ENCODE peak calls at places on chromosomes 6 and 20, in ten cellular contexts. F is heart left ventricle, D is nephron progenitor cell, Y is choroid plexus epithelial cell, X is brain microvascular endothelial cell, S is WTC11, G is mucosa of descending colon, M is chondrocyte, P is HCT116, Z is upper lobe of right lung. K is an unnamed sample.

GRCh38 chr6:104855507-104855906 is 4.2 kb downstream of the HACE1 start:
- DNase-seq in F (no peak), X (no peak), D (no peak), Z (no peak), G (no peak), M (no peak), S (no peak), Y (peak; percentile 31), P (no peak), K (no peak)

GRCh38 chr20:10239954-10240353 is 21.3 kb downstream of the SNAP25 start:
- DNase-seq in X (no peak), M (no peak), S (no peak), F (no peak), Y (peak; percentile 77), D (no peak), P (no peak), G (no peak), Z (peak; percentile 75), K (no peak)

GRCh38 chr6:23826587-23826986 is 299.4 kb upstream of the NRSN1 start:
- DNase-seq in P (no peak), S (no peak), G (no peak), X (no peak), Z (no peak), F (no peak), D (no peak), M (no peak), Y (peak; percentile 21), K (no peak)

GRCh38 chr6:17624396-17624795 is 24.3 kb downstream of the FAM8A1 start:
- DNase-seq in F (no peak), Z (no peak), P (no peak), Y (no peak), X (no peak), G (no peak), S (no peak), D (no peak), M (no peak), K (no peak)

GRCh38 chr20:35339007-35339406 is 46.8 kb upstream of the FAM83C start:
- DNase-seq in Z (no peak), D (no peak), M (no peak), X (peak; percentile 74), G (no peak), Y (peak; percentile 91), P (no peak), F (no peak), S (no peak), K (no peak)

GRCh38 chr20:46013826-46014516 is 5.3 kb downstream of the MMP9 start:
- DNase-seq in F (no peak), S (peak; percentile 91), Z (peak; percentile 82), D (peak; percentile 72), Y (peak; percentile 50), M (no peak), P (peak; percentile 56), G (peak; percentile 71), X (no peak), K (peak; percentile 83)

GRCh38 chr6:166904101-166904746 is 52.1 kb downstream of the RNASET2 start:
- DNase-seq in X (peak; percentile 32), F (no peak), Z (no peak), Y (peak; percentile 41), S (no peak), G (no peak), D (peak; percentile 30), M (no peak), P (no peak), K (no peak)

GRCh38 chr6:167932468-167933276 is 64.8 kb upstream of the KIF25 start:
- DNase-seq in Z (no peak), G (no peak), S (no peak), F (no peak), M (no peak), Y (peak; percentile 89), X (peak; percentile 16), P (no peak), D (no peak), K (no peak)

GRCh38 chr6:136031982-136032381 is 180.5 kb downstream of the PDE7B start:
- DNase-seq in S (no peak), D (no peak), X (peak; percentile 68), F (no peak), M (no peak), G (no peak), P (peak; percentile 6), Z (no peak), Y (peak; percentile 88), K (peak; percentile 38)

GRCh38 chr6:66418906-66419305 is 711.9 kb upstream of the EYS start:
- DNase-seq in Y (no peak), F (no peak), D (no peak), Z (no peak), X (no peak), G (no peak), S (no peak), M (no peak), P (no peak), K (no peak)

GRCh38 chr6:168217216-168217879 is 102.2 kb downstream of the DACT2 start:
- DNase-seq in D (no peak), Y (no peak), S (no peak), Z (no peak), F (no peak), X (no peak), P (no peak), M (no peak), G (no peak), K (no peak)

GRCh38 chr20:15863735-15864134 is 709.5 kb downstream of the KIF16B start:
- DNase-seq in Y (no peak), Z (no peak), X (no peak), F (no peak), G (no peak), M (no peak), S (no peak), D (no peak), P (no peak), K (no peak)

GRCh38 chr20:15865553-15865952 is 707.7 kb downstream of the KIF16B start:
- DNase-seq in D (no peak), X (no peak), M (no peak), Y (no peak), G (no peak), S (no peak), P (no peak), Z (no peak), F (no peak), K (no peak)

GRCh38 chr20:15867017-15867416 is 706.2 kb downstream of the KIF16B start:
- DNase-seq in G (no peak), Z (no peak), P (no peak), S (no peak), M (no peak), D (no peak), Y (no peak), X (no peak), F (no peak), K (no peak)

GRCh38 chr20:15862178-15862577 is 711.1 kb downstream of the KIF16B start:
- DNase-seq in M (no peak), F (no peak), G (no peak), D (no peak), Z (no peak), Y (no peak), P (no peak), X (no peak), S (no peak), K (no peak)

DNA sequence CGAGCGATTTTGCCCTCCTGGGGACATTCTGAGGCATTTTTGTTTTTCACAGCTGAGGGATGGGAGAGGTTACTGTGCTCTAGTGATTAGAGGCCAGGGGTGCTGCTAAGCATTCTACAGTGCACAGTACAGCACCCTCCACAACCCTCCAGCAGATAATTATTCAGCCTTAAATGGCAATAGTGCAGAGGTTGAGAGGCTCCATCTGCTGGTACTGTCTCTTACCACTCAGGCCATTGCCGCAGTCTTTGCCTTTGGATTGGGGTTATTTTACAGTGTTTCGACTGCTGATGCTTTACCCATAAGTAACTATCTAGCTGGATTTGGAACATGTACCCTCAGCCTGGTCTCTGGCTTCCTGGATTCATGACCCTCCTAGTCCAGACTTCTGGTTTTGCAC is 705.3 kb downstream of the KIF16B start:
- DNase-seq in M (no peak), Z (no peak), G (no peak), S (peak; percentile 16), Y (no peak), X (no peak), P (no peak), D (no peak), F (no peak), K (no peak)
- TF ChIP-seq CTCF in M (peak; percentile 30), Z (no peak), G (no peak), S (no peak), Y (peak; percentile 2), X (peak; percentile 49), P (no peak), D (no peak), F (no peak), K (no peak)

GRCh38 chr6:53437557-53438202 is 88.9 kb upstream of the ELOVL5 start:
- DNase-seq in F (no peak), X (peak; percentile 84), Z (no peak), M (no peak), D (peak; percentile 12), S (peak; percentile 33), P (peak; percentile 67), Y (peak; percentile 95), G (no peak), K (peak; percentile 28)
- TF ChIP-seq CTCF in F (peak; percentile 16), X (peak; percentile 83), Z (peak; percentile 59), M (peak; percentile 86), D (peak; percentile 52), S (no peak), P (peak; percentile 97), Y (peak; percentile 81), G (peak; percentile 8), K (peak; percentile 50)

GRCh38 chr6:72639920-72640621 is 18.2 kb downstream of the KCNQ5 start:
- DNase-seq in D (no peak), M (no peak), Z (no peak), Y (no peak), X (no peak), S (no peak), P (no peak), G (no peak), F (no peak), K (no peak)
- TF ChIP-seq CTCF in D (no peak), M (peak; percentile 48), Z (no peak), Y (peak; percentile 18), X (no peak), S (no peak), P (no peak), G (no peak), F (no peak), K (no peak)

GRCh38 chr6:36769676-36770499 is 69.4 kb downstream of the CPNE5 start:
- DNase-seq in D (no peak), Z (no peak), S (no peak), M (no peak), Y (peak; percentile 24), P (no peak), F (no peak), X (no peak), G (no peak), K (peak; percentile 66)

GRCh38 chr6:36776167-36776566 is 63.1 kb downstream of the CPNE5 start:
- DNase-seq in Z (no peak), D (no peak), S (no peak), M (no peak), X (no peak), Y (no peak), P (no peak), F (no peak), G (no peak), K (no peak)

GRCh38 chr6:36771145-36771544 is 68.1 kb downstream of the CPNE5 start:
- DNase-seq in P (no peak), F (no peak), Y (no peak), X (no peak), D (no peak), Z (no peak), S (no peak), M (no peak), G (no peak), K (no peak)

GRCh38 chr6:36769161-36769675 is 70.0 kb downstream of the CPNE5 start:
- DNase-seq in F (no peak), X (no peak), Y (no peak), P (no peak), Z (no peak), M (no peak), S (no peak), G (no peak), D (no peak), K (peak; percentile 15)

GRCh38 chr6:36772401-36772800 is 66.8 kb downstream of the CPNE5 start:
- DNase-seq in S (no peak), M (no peak), G (no peak), D (no peak), X (no peak), P (no peak), F (no peak), Z (no peak), Y (no peak), K (no peak)
- TF ChIP-seq CTCF in S (no peak), M (no peak), G (no peak), D (no peak), X (no peak), P (no peak), F (no peak), Z (no peak), Y (no peak), K (no peak)

K was measured in activated CD8-positive, alpha-beta T cell treated with anti-CD3 and anti-CD28 coated beads for 36 hours.